ENCODE peak calls at places on chromosomes 3 and 15, in five cellular contexts. B is upper lobe of right lung, N is GM06990, X is H9, Z is ovary. I is an unnamed sample.

GRCh38 chr15:60727661-60728060 is 248.7 kb upstream of the ICE2 start:
- DNase-seq in B (no peak), N (no peak), X (no peak), Z (no peak), I (no peak)

GRCh38 chr3:71548995-71549394 is 34.5 kb downstream of the FOXP1 start:
- DNase-seq in B (no peak), N (no peak), X (no peak), Z (no peak), I (no peak)

GRCh38 chr3:10437272-10437994 is 68.0 kb downstream of the ATP2B2 start:
- DNase-seq in B (no peak), N (peak; percentile 59), X (no peak), Z (no peak), I (peak; percentile 49)

GRCh38 chr3:62569609-62570008 is 196.3 kb upstream of the FEZF2 start:
- DNase-seq in B (no peak), N (no peak), X (no peak), Z (no peak), I (no peak)

GRCh38 chr3:64909757-64910475 is 222.1 kb upstream of the ADAMTS9 start:
- DNase-seq in B (no peak), N (no peak), X (no peak), Z (no peak), I (no peak)

GRCh38 chr15:45205192-45205591 is 17.4 kb upstream of the SHF start:
- DNase-seq in B (no peak), N (no peak), X (peak; percentile 76), Z (no peak), I (peak; percentile 32)

GRCh38 chr3:126555795-126556636 is 2.7 kb downstream of the C3orf22 start:
- DNase-seq in B (peak; percentile 45), N (no peak), X (peak; percentile 22), Z (peak; percentile 7), I (no peak)

GRCh38 chr15:78007965-78008886 is 69.3 kb downstream of the TBC1D2B start:
- DNase-seq in B (peak; percentile 82), N (no peak), X (no peak), Z (peak; percentile 83), I (no peak)

GRCh38 chr3:196666001-196666867 is 26.7 kb downstream of the NRROS start:
- DNase-seq in B (no peak), N (no peak), X (peak; percentile 90), Z (no peak), I (no peak)

GRCh38 chr3:46299608-46300460 is 54.1 kb upstream of the CCR2 start:
- DNase-seq in B (no peak), N (no peak), X (no peak), Z (no peak), I (no peak)

GRCh38 chr3:83928391-83928790 is 1030.4 kb upstream of the CADM2 start:
- DNase-seq in B (no peak), N (no peak), X (no peak), Z (no peak), I (no peak)

GRCh38 chr3:6047016-6047415 is 813.9 kb upstream of the GRM7 start:
- DNase-seq in B (no peak), N (no peak), X (no peak), Z (no peak), I (no peak)

GRCh38 chr15:34721802-34722795 is 32.7 kb downstream of the GJD2 start:
- DNase-seq in B (no peak), N (no peak), X (peak; percentile 73), Z (peak; percentile 23), I (no peak)

GRCh38 chr3:151817473-151817872 is 3.6 kb downstream of the AADAC start:
- DNase-seq in B (no peak), N (no peak), X (no peak), Z (no peak), I (no peak)

GRCh38 chr15:41887893-41888292 is 6.0 kb downstream of the SPTBN5 start:
- DNase-seq in B (peak; percentile 59), N (no peak), X (no peak), Z (no peak), I (no peak)

GRCh38 chr3:56802793-56803192 is 1.0 kb upstream of the ARHGEF3 start:
- DNase-seq in B (no peak), N (no peak), X (no peak), Z (no peak), I (no peak)

GRCh38 chr3:20043398-20043797 is 3.2 kb downstream of the KAT2B start:
- DNase-seq in B (peak; percentile 86), N (no peak), X (no peak), Z (peak; percentile 66), I (peak; percentile 55)

GRCh38 chr15:74988007-74988800 is 7.2 kb upstream of the SCAMP5 start:
- DNase-seq in B (no peak), N (no peak), X (peak; percentile 73), Z (peak; percentile 31), I (peak; percentile 12)

GRCh38 chr15:24039683-24040082 is 352.6 kb upstream of the NDN start:
- DNase-seq in B (no peak), N (no peak), X (no peak), Z (no peak), I (no peak)
- H3K27me3 ChIP-seq in B (no peaks in the 10 kb centered on the region), N (no peaks in the 10 kb centered on the region), X (no peaks in the 10 kb centered on the region), Z (no peaks in the 10 kb centered on the region), I (no peaks in the 10 kb centered on the region)

GRCh38 chr15:88255109-88255495 is 1.4 kb downstream of the NTRK3 start:
- DNase-seq in B (peak; percentile 54), N (no peak), X (peak; percentile 41), Z (no peak), I (no peak)

GRCh38 chr15:88258021-88258641 is 1.6 kb upstream of the NTRK3 start:
- DNase-seq in B (peak; percentile 64), N (no peak), X (peak; percentile 88), Z (no peak), I (no peak)

GRCh38 chr15:88257311-88257901 is 867 bp upstream of the NTRK3 start:
- DNase-seq in B (peak; percentile 55), N (no peak), X (peak; percentile 47), Z (no peak), I (no peak)

GRCh38 chr15:88255496-88256171 is 905 bp downstream of the NTRK3 start:
- DNase-seq in B (peak; percentile 70), N (no peak), X (peak; percentile 56), Z (peak; percentile 53), I (no peak)

GRCh38 chr15:88256261-88257230 is at the start of gene NTRK3:
- DNase-seq in B (peak; percentile 51), N (no peak), X (peak; percentile 64), Z (no peak), I (no peak)
- TF ChIP-seq CTCF in B (no peak), N (no peak), X (peak; percentile 12), Z (no peak), I (no peak)

GRCh38 chr3:13566769-13567310 is 17.9 kb downstream of the FBLN2 start:
- DNase-seq in B (no peak), N (no peak), X (no peak), Z (no peak), I (no peak)
- H3K27me3 ChIP-seq in B (no peaks in the 10 kb centered on the region), N (no peaks in the 10 kb centered on the region), X (no peaks in the 10 kb centered on the region), Z (no peaks in the 10 kb centered on the region), I (no peaks in the 10 kb centered on the region)

GRCh38 chr3:188745031-188745430 is 426.7 kb upstream of the TPRG1 start:
- DNase-seq in B (no peak), N (no peak), X (no peak), Z (no peak), I (no peak)

GRCh38 chr3:188747487-188747886 is 424.3 kb upstream of the TPRG1 start:
- DNase-seq in B (no peak), N (no peak), X (no peak), Z (no peak), I (no peak)

GRCh38 chr3:188749010-188749617 is 422.7 kb upstream of the TPRG1 start:
- DNase-seq in B (no peak), N (no peak), X (peak; percentile 49), Z (no peak), I (peak; percentile 29)

GRCh38 chr3:188744166-188744565 is 427.6 kb upstream of the TPRG1 start:
- DNase-seq in B (no peak), N (no peak), X (no peak), Z (no peak), I (no peak)

DNA sequence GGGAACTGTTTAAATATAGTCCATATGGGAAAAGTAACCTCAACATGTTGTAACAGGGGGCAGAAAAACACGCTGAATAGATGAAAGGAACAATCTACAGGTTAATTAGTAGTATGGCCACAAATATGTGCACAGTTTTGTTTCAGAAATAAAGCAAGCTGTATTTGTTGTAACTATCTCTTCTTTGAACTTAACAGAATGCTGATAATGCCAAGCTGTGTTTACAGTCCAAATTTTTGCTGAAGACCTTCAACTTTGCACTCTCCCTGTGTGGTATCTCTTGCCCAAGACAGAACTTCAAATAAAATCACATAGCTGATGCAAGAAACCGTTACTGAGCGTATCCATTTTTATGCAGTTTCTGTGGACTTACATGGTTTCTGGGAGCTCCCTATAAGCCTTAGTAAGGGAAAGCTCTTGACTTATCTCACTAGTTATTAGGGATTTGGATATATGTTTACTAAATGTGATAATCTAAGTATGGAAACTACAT is 425.4 kb upstream of the TPRG1 start:
- DNase-seq in B (no peak), N (no peak), X (no peak), Z (no peak), I (no peak)
- TF ChIP-seq CTCF in B (no peak), N (no peak), X (no peak), Z (no peak), I (no peak)

GRCh38 chr15:65963911-65964482 is 94.7 kb downstream of the RAB11A start:
- DNase-seq in B (no peak), N (no peak), X (no peak), Z (no peak), I (no peak)
- H3K27me3 ChIP-seq in B (peaks cover 13% of the 10 kb centered on the region), N (no peaks in the 10 kb centered on the region), X (no peaks in the 10 kb centered on the region), Z (no peaks in the 10 kb centered on the region), I (peaks cover 9% of the 10 kb centered on the region)

GRCh38 chr3:53666026-53666425 is 171.6 kb downstream of the CACNA1D start:
- DNase-seq in B (no peak), N (no peak), X (no peak), Z (no peak), I (no peak)

GRCh38 chr3:53672987-53673386 is 173.2 kb downstream of the CHDH start:
- DNase-seq in B (no peak), N (no peak), X (no peak), Z (no peak), I (no peak)

GRCh38 chr3:53665606-53666005 is 171.2 kb downstream of the CACNA1D start:
- DNase-seq in B (no peak), N (no peak), X (no peak), Z (no peak), I (no peak)

GRCh38 chr3:53671192-53672021 is 174.8 kb downstream of the CHDH start:
- DNase-seq in B (no peak), N (no peak), X (no peak), Z (no peak), I (no peak)

DNA sequence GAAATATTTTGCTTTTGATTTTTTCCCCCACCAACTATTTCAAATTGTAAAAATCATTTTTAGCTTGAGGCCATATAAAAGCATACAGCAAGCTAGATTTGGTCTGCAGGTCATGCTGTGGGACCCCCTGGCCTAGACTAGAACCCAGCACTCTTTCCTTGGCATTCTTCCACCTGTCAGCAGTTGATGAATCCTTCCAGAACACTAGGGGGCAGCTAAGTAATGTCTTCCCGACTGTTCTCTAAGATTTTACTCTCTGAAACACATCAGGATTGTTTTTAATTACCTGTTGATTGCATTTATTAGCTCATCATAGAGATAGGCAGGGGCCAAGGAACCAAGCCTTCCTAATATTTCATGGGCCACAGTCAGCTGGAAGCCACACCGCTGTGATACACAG is 174.5 kb downstream of the CACNA1D start:
- DNase-seq in B (no peak), N (no peak), X (no peak), Z (no peak), I (no peak)
- TF ChIP-seq CTCF in B (peak; percentile 16), N (peak; percentile 50), X (peak; percentile 69), Z (no peak), I (no peak)

GRCh38 chr15:93118904-93119303 is 29.9 kb upstream of the RGMA start:
- DNase-seq in B (no peak), N (no peak), X (no peak), Z (no peak), I (no peak)
- H3K27me3 ChIP-seq in B (no peaks in the 10 kb centered on the region), N (no peaks in the 10 kb centered on the region), X (no peaks in the 10 kb centered on the region), Z (no peaks in the 10 kb centered on the region), I (no peaks in the 10 kb centered on the region)